ENCODE peak calls at places on chromosomes 3 and 15, in nine cellular contexts. H is stimulated activated CD8-positive, alpha-beta memory T cell treated with anti-CD3 and anti-CD28 coated beads, Interleukin-7, amount 100 ng/mL, for 4 hours; Y is mammary epithelial cell; N is activated CD4-positive, alpha-beta T cell treated with anti-CD3 and anti-CD28 coated beads for 48 hours; V is NCI-H1092; A is K562; Q is activated effector memory CD4-positive, alpha-beta T cell treated with anti-CD3 and anti-CD28 coated beads, Interleukin-2, amount 50 U/mL, for 16 hours; G is A172; I is stimulated activated CD4-positive, alpha-beta T cell treated with anti-CD3 and anti-CD28 coated beads, Interleukin-1b, Interleukin-23, amount 100 ng/mL, for 24 hours. C is an unnamed sample.
A peak's percentile ranks its signal among the peaks of the same experiment; 100 is the strongest.

GRCh38 chr3:104437891-104438290 is 928.8 kb upstream of the ALCAM start:
- DNase-seq in G (peak; percentile 55), A (no peak), Y (peak; percentile 68), H (no peak), I (no peak), Q (no peak), N (no peak), V (no peak), C (no peak)

GRCh38 chr3:127093312-127093711 is 99.6 kb upstream of the PRR23E start:
- DNase-seq in G (no peak), V (no peak), N (no peak), I (no peak), H (no peak), Q (no peak), A (no peak), Y (no peak), C (no peak)

GRCh38 chr3:11198070-11198469 is 43.8 kb downstream of the HRH1 start:
- DNase-seq in N (no peak), Y (no peak), G (no peak), H (no peak), I (no peak), A (no peak), V (no peak), Q (no peak), C (no peak)

GRCh38 chr3:193728429-193729087 is 135.6 kb downstream of the OPA1 start:
- DNase-seq in A (no peak), Y (no peak), H (no peak), G (no peak), Q (no peak), I (no peak), V (no peak), N (no peak), C (no peak)

GRCh38 chr15:81000144-81000625 is 538 bp upstream of the TLNRD1 start:
- DNase-seq in V (no peak), A (no peak), N (no peak), H (no peak), Y (no peak), Q (no peak), I (no peak), G (no peak), C (no peak)

GRCh38 chr3:78906245-78906644 is 861.6 kb downstream of the ROBO1 start:
- DNase-seq in N (no peak), Y (no peak), G (no peak), A (no peak), I (no peak), H (no peak), Q (no peak), V (peak; percentile 55), C (no peak)

GRCh38 chr3:35663471-35663870 is 24.1 kb downstream of the ARPP21 start:
- DNase-seq in H (no peak), A (no peak), I (no peak), Q (no peak), Y (no peak), V (no peak), N (no peak), G (no peak), C (peak; percentile 16)

GRCh38 chr15:62099171-62099601 is 32.4 kb downstream of the C2CD4A start:
- DNase-seq in H (no peak), N (no peak), Y (no peak), I (no peak), G (peak; percentile 49), A (no peak), Q (no peak), V (no peak), C (no peak)

GRCh38 chr3:136343873-136344281 is 93.7 kb downstream of the PCCB start:
- DNase-seq in N (peak; percentile 23), I (no peak), H (no peak), G (peak; percentile 77), Y (peak; percentile 84), Q (no peak), V (no peak), A (peak; percentile 57), C (peak; percentile 70)